ENCODE peak calls at places on chromosomes 2 and 18, in five cellular contexts. A is heart left ventricle, E is body of pancreas, D is mucosa of descending colon, Z is transverse colon. N is an unnamed sample.

GRCh38 chr2:69902213-69902922 is 8.6 kb downstream of the SNRNP27 start:
- DNase-seq in A (peak; percentile 37), E (no peak), D (peak; percentile 67), Z (peak; percentile 24), N (no peak)

GRCh38 chr2:219402665-219403515 is 15.2 kb upstream of the DNPEP start:
- DNase-seq in A (peak; percentile 75), E (peak; percentile 73), D (no peak), Z (peak; percentile 59), N (peak; percentile 22)

GRCh38 chr2:62200291-62200841 is 4.5 kb downstream of the B3GNT2 start:
- DNase-seq in A (no peak), E (no peak), D (no peak), Z (no peak), N (no peak)

GRCh38 chr2:196427996-196428634 is 211.4 kb upstream of the CCDC150 start:
- DNase-seq in A (no peak), E (no peak), D (no peak), Z (no peak), N (no peak)

GRCh38 chr2:197952540-197953202 is 148.3 kb downstream of the PLCL1 start:
- DNase-seq in A (no peak), E (no peak), D (no peak), Z (no peak), N (no peak)

GRCh38 chr2:219713110-219713509 is 85.7 kb downstream of the SLC4A3 start:
- DNase-seq in A (no peak), E (no peak), D (no peak), Z (no peak), N (peak; percentile 7)

GRCh38 chr2:62343206-62343605 is 147.3 kb downstream of the B3GNT2 start:
- DNase-seq in A (no peak), E (no peak), D (no peak), Z (no peak), N (no peak)

GRCh38 chr2:64202206-64202864 is 58.1 kb upstream of the PELI1 start:
- DNase-seq in A (no peak), E (no peak), D (no peak), Z (no peak), N (peak; percentile 60)

GRCh38 chr18:63936156-63936931 is 12.8 kb upstream of the HMSD start:
- DNase-seq in A (peak; percentile 86), E (peak; percentile 87), D (peak; percentile 82), Z (peak; percentile 83), N (peak; percentile 48)

GRCh38 chr2:48175254-48175653 is 269.0 kb upstream of the FBXO11 start:
- DNase-seq in A (no peak), E (no peak), D (no peak), Z (no peak), N (no peak)

GRCh38 chr2:68860111-68860510 is 11.1 kb downstream of the BMP10 start:
- DNase-seq in A (no peak), E (no peak), D (no peak), Z (no peak), N (no peak)

GRCh38 chr2:68853915-68854314 is 17.3 kb downstream of the BMP10 start:
- DNase-seq in A (no peak), E (no peak), D (no peak), Z (no peak), N (no peak)

GRCh38 chr2:68855550-68855949 is 15.6 kb downstream of the BMP10 start:
- DNase-seq in A (no peak), E (no peak), D (no peak), Z (no peak), N (no peak)

GRCh38 chr2:68857855-68858456 is 13.2 kb downstream of the BMP10 start:
- DNase-seq in A (no peak), E (no peak), D (no peak), Z (no peak), N (no peak)

DNA sequence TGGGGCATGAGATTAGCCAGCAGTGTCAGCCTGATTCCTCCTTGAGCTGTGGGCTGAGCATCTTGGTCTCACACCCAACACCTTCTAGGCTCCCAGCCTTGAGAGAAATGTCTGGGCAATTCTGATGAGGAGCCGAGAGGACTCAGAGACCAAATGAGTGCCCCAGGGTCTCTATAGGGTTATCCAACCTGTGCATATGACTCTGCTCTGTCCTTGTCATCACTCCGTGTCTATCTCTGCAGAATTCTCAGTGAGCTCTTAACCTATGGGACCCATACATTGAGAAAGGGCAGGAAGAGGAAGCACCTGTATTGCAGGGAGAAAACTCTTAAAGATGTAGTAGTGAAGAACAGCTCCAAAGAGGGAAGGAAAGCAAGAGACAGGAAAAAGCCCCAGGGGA is 13.8 kb downstream of the BMP10 start:
- DNase-seq in A (no peak), E (no peak), D (no peak), Z (no peak), N (no peak)
- H3K4me3 ChIP-seq in A (no peak overlapping the region), E (no peak overlapping the region), D (no peak overlapping the region), Z (no peak overlapping the region), N (no peak overlapping the region)

GRCh38 chr2:107627926-107628325 is 198.8 kb upstream of the RGPD4 start:
- DNase-seq in A (no peak), E (no peak), D (no peak), Z (no peak), N (no peak)

GRCh38 chr2:107622741-107623310 is 203.9 kb upstream of the RGPD4 start:
- DNase-seq in A (no peak), E (no peak), D (no peak), Z (no peak), N (no peak)

GRCh38 chr2:107625982-107626381 is 200.7 kb upstream of the RGPD4 start:
- DNase-seq in A (no peak), E (no peak), D (no peak), Z (no peak), N (no peak)

GRCh38 chr2:107621186-107621835 is 205.4 kb upstream of the RGPD4 start:
- DNase-seq in A (peak; percentile 69), E (no peak), D (no peak), Z (no peak), N (no peak)

DNA sequence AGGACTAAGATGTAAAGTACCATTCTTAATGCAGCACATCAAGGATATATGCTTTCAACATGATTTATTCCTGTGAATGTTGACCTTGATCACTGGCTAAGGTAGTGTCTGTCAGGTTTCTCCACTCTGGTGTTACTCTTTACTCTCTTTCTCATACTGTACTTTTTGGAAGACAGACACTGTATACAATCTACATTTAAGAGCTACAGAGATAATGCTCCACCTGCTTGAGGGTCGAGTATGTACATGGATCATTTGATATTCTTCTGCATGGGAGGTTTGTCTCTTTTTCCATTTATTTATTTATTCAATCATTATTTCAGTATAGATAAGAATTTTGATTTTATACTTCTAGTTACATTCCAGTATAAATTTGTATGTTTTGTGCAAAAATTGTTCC is 199.5 kb upstream of the RGPD4 start:
- DNase-seq in A (no peak), E (no peak), D (no peak), Z (no peak), N (no peak)
- TF ChIP-seq CTCF in A (no peak), E (no peak), D (no peak), Z (no peak), N (peak; percentile 23)

GRCh38 chr18:7369006-7369405 is 138.1 kb downstream of the LRRC30 start:
- DNase-seq in A (peak; percentile 43), E (no peak), D (no peak), Z (no peak), N (no peak)
- H3K4me3 ChIP-seq in A (no peak overlapping the region), E (no peak overlapping the region), D (no peak overlapping the region), Z (no peak overlapping the region), N (no peak overlapping the region)

DNA sequence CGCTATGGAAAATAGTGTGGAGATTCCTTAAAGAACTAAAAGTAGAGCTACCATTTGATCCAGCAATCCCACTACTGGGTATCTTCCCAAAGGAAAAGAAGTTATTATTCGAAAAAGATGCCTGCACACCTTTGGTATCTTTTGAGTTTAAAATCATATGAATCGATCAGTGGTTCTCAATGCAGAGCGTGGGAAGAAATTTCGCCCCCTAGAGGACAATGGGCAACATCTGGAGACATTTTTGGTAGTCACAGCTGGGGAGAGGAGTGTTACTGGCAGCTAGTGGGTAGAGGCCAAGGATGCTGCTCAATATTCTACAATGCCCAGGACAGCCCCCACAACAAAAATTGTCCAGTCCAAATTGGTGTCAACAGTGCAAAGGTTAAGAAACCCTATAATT is 425.5 kb downstream of the LRATD1 start:
- DNase-seq in A (no peak), E (no peak), D (no peak), Z (no peak), N (no peak)
- TF ChIP-seq CTCF in A (no peak), E (no peak), D (no peak), Z (no peak), N (peak; percentile 44)

DNA sequence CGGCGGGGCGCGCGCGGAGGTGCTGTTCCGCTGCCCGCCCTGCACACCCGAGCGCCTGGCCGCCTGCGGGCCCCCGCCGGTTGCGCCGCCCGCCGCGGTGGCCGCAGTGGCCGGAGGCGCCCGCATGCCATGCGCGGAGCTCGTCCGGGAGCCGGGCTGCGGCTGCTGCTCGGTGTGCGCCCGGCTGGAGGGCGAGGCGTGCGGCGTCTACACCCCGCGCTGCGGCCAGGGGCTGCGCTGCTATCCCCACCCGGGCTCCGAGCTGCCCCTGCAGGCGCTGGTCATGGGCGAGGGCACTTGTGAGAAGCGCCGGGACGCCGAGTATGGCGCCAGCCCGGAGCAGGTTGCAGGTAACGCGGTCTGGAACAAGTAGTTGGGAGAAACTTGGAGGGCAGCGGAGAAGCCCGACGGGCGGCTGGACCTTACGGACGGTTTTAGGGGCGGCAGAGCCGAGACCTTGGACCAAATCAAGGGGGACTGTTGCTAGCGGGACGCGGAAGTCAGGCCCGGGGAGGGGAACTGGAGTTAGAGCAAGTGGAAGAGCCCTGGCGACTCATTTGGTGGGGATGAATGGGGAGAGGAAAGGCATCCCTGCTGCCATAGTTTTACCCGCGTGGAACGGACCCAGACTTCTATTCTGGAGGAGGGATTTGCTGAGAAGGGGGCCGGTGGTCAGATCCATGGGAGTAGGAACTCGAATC is 546 bp downstream of the IGFBP2 start:
- DNase-seq in A (no peak), E (peak; percentile 46), D (no peak), Z (peak; percentile 21), N (no peak)
- H3K4me3 ChIP-seq in A (peak overlapping the region; percentile 65), E (peak overlapping the region; percentile 1), D (peak overlapping the region; percentile 17), Z (peak overlapping the region; percentile 43), N (peak overlapping the region; percentile 65)

DNA sequence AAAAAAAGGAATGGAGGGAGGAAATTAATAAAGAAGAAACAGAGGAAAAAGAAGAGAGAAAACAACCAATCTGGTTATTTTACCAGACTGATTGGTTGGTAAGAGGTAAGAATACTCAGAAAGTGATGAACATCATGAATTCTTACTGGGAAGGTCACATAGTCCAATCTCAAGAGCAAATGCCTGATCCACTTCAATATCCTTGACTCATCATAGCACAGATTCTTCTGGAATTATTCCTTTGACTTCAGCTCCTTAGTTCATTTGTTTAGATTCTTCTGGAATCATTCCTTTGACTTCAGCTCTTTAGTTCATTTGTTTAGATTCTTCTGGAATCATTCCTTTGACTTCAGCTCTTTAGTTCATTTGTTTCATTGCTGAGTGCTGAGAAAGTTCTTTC is 2030.6 kb upstream of the CELF4 start:
- DNase-seq in A (no peak), E (no peak), D (no peak), Z (no peak), N (no peak)
- TF ChIP-seq CTCF in A (no peak), E (no peak), D (no peak), Z (no peak), N (no peak)

DNA sequence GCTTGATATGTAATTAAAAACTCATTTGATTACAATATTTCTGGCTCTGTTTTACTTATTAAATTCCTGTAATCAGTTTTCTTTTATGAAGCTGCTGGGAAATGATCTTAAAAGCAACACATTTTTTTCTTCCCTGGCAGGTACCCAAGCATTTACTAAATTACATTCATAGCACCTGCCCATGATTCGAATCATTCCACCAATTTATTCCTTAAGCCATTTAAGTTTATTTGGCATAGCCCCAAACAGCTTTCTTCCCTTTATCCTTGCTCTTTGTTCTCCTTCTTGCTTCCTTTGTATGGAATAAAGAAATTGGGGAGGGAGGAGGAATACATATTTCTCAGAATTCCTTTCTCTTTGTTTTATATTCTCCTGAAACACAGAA is 241.3 kb downstream of the AGPS start:
- DNase-seq in A (no peak), E (no peak), D (no peak), Z (no peak), N (no peak)
- H3K4me3 ChIP-seq in A (no peak overlapping the region), E (no peak overlapping the region), D (no peak overlapping the region), Z (no peak overlapping the region), N (no peak overlapping the region)

N was measured in LNCaP clone FGC.